ENCODE peak calls at places on chromosomes 11 and 22, in ten cellular contexts. H is mammary epithelial cell; U is HFF-Myc; I is MCF 10A; E is H9; D is A549; G is GM13977; P is CD4-positive, alpha-beta T cell; Y is cardiac fibroblast; A is choroid plexus epithelial cell. S is an unnamed sample.

GRCh38 chr11:90197377-90197776 is 25.5 kb downstream of the CHORDC1 start:
- DNase-seq in I (no peak), E (no peak), U (no peak), G (no peak), P (no peak), D (no peak), A (no peak), H (no peak), Y (no peak), S (no peak)

GRCh38 chr22:27669798-27670599 is 131.6 kb downstream of the MN1 start:
- DNase-seq in U (no peak), P (no peak), D (peak), A (peak), H (no peak), E (peak), I (no peak), G (no peak), Y (peak), S (no peak)

GRCh38 chr22:44799077-44799931 is 46.9 kb downstream of the ARHGAP8 start:
- DNase-seq in U (no peak), D (no peak), Y (no peak), E (no peak), I (no peak), P (no peak), G (no peak), H (no peak), A (no peak), S (no peak)

GRCh38 chr22:44413211-44413610 is 84.8 kb downstream of the RTL6 start:
- DNase-seq in G (no peak), H (no peak), I (no peak), Y (no peak), D (no peak), P (no peak), E (no peak), A (no peak), U (no peak), S (no peak)

GRCh38 chr11:59171508-59172322 is at the start of gene DTX4:
- DNase-seq in D (peak), U (peak), H (peak), I (peak), P (peak), G (peak), Y (peak), A (peak), E (peak), S (peak)

GRCh38 chr22:25488244-25489020 is 76.0 kb upstream of the GRK3 start:
- DNase-seq in E (no peak), G (no peak), I (peak), U (no peak), P (no peak), Y (peak), H (peak), A (peak), D (peak), S (no peak)

GRCh38 chr11:120336641-120337132 is 474 bp downstream of the ARHGEF12 start:
- DNase-seq in H (no peak), G (no peak), P (peak), A (peak), D (peak), E (no peak), Y (peak), I (peak), U (no peak), S (no peak)

GRCh38 chr22:38125731-38126344 is 15.4 kb upstream of the BAIAP2L2 start:
- DNase-seq in U (no peak), E (no peak), Y (no peak), I (no peak), D (no peak), G (no peak), P (no peak), A (no peak), H (no peak), S (no peak)

GRCh38 chr11:64122411-64123101 is 43.4 kb downstream of the MACROD1 start:
- DNase-seq in Y (no peak), G (no peak), D (no peak), H (no peak), P (no peak), E (no peak), I (no peak), A (no peak), U (no peak), S (no peak)

GRCh38 chr11:83051760-83052671 is 19.7 kb downstream of the RAB30 start:
- DNase-seq in D (peak), Y (peak), E (no peak), A (peak), P (no peak), U (peak), G (no peak), I (peak), H (peak), S (no peak)

GRCh38 chr11:93704237-93704636 is 37.1 kb downstream of the TAF1D start:
- DNase-seq in P (no peak), U (no peak), G (no peak), D (peak), H (no peak), A (no peak), E (no peak), I (peak), Y (no peak), S (no peak)
- TF ChIP-seq CTCF in P (no peak), U (no peak), G (no peak), D (no peak), H (no peak), A (no peak), E (peak), I (no peak), Y (peak), S (peak)

DNA sequence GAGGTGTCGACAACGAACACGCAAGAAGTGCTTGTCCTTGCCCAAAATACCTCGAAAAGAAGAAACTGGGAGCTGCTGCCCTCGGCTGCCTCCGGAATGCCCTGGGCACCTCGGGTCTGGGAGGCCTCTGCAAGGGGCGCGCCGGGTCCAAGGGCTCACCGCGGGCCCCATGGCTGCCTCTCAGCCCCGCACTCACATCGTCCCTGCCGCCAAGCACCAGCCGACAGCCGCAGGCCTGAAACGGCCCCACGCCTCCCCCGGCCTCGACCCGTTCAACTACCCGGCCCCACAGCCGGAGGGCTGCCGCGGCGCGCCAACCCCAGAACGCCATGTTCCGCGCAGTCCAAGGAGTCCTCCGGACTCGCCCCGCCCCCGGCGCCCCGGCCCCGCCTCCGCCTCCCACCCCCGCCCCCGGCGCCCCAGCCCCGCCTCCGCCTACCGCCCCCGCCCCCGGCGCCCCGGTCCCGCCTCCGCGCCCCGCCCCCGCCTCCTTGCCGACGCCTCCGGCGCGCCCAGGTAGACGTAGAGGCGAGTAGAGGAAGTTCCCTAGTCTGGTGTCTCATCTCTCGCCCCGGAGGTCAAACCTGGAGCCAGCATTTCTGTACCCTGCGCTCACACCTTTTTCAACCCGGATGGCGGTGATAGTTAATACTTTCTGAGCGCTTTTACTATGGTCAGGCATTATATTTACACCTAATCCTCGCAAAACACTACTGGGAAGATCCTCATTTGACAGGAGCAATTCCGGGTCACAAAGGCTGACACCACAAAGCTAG is at the start of gene SIRT3:
- DNase-seq in Y (peak), I (peak), P (peak), H (peak), E (peak), A (peak), U (peak), D (peak), G (peak), S (peak)
- TF ChIP-seq CTCF in Y (no peak), I (no peak), P (no peak), H (no peak), E (peak), A (no peak), U (no peak), D (no peak), G (no peak), S (peak)

DNA sequence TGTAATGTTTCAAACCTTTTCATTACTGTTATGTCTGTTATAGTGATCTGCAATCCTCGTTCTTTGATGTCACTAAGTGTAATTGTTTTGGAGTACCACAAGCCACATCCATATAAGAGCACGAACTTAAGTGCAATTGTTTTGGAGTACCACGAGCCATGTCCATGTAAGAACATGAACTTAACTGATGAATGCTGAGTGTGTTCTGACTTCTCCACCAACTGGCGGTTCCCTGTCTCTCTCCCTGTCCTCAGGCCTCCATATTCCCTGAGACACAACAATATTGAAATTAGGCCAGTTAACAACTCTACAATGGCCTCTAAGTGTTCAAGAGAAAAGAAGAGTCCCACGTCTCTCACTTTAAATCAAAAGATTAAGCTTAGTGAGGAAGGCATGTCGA is 23.5 kb downstream of the TESMIN start:
- DNase-seq in E (no peak), I (no peak), Y (peak), A (peak), P (no peak), U (no peak), D (peak), H (no peak), G (no peak), S (no peak)
- TF ChIP-seq CTCF in E (no peak), I (no peak), Y (no peak), A (peak), P (no peak), U (no peak), D (no peak), H (no peak), G (no peak), S (no peak)

GRCh38 chr11:76975513-76975912 is 58.7 kb upstream of the B3GNT6 start:
- DNase-seq in P (no peak), I (no peak), G (no peak), A (no peak), E (no peak), D (no peak), H (no peak), Y (no peak), U (no peak), S (no peak)
- TF ChIP-seq CTCF in P (no peak), I (no peak), G (no peak), A (no peak), E (no peak), D (no peak), H (no peak), Y (no peak), U (no peak), S (no peak)

GRCh38 chr22:22802346-22802970 is 85.2 kb upstream of the IGLL5 start:
- DNase-seq in I (no peak), A (peak), P (peak), Y (peak), U (no peak), G (peak), H (no peak), D (peak), E (no peak), S (no peak)
- TF ChIP-seq CTCF in I (peak), A (peak), P (peak), Y (peak), U (peak), G (no peak), H (peak), D (no peak), E (peak), S (peak)

GRCh38 chr11:104876324-104876723 is 21.9 kb downstream of the CASP12 start:
- DNase-seq in E (no peak), A (no peak), U (no peak), Y (no peak), P (no peak), G (no peak), I (no peak), D (no peak), H (no peak), S (no peak)

GRCh38 chr11:104872393-104872792 is 25.9 kb downstream of the CASP12 start:
- DNase-seq in U (no peak), P (no peak), D (no peak), I (no peak), E (no peak), H (no peak), Y (no peak), A (no peak), G (no peak), S (no peak)

GRCh38 chr11:104876838-104877500 is 21.3 kb downstream of the CASP12 start:
- DNase-seq in G (no peak), H (no peak), Y (no peak), P (no peak), E (no peak), D (no peak), A (no peak), I (no peak), U (no peak), S (no peak)

GRCh38 chr11:104870910-104871309 is 27.4 kb downstream of the CASP12 start:
- DNase-seq in E (no peak), H (no peak), D (no peak), Y (no peak), U (no peak), G (no peak), A (peak), P (no peak), I (no peak), S (no peak)

DNA sequence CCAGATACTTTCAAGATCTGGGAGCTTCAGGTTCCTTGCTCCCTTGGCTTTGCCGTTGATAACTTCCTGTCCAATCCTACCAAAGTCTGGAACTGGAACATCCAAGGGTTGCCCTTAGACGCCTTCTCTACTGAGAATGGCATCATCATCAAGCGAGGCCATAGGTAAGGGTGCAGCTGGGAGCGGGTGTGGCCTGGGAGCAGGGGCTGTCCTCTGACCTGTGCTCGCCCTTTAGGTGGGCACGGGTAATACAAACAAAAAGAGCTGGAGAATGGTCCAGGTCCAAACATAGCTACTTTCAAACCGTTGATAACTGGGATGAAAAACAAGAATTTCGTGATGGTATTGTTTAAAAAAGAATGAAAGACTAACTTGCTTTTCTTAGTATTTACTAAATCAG is 25.0 kb downstream of the CASP12 start:
- DNase-seq in I (no peak), Y (no peak), P (no peak), H (no peak), E (peak), G (no peak), D (no peak), U (no peak), A (no peak), S (no peak)
- TF ChIP-seq CTCF in I (no peak), Y (peak), P (no peak), H (peak), E (peak), G (peak), D (no peak), U (peak), A (no peak), S (no peak)

S was measured in progenitor cell of endocrine pancreas.